ENCODE peak calls at places on chromosomes 12 and 14, in seven cellular contexts. One of them, this sample, is unnamed.

GRCh38 chr14:23364164-23364571 is 804 bp downstream of the EFS start:
- DNase-seq in nephron progenitor cell: no peak
- DNase-seq in RWPE2: peak
- DNase-seq in GM13977: no peak
- DNase-seq in ascending aorta: no peak
- DNase-seq in stomach: no peak
- DNase-seq in hepatocyte: peak
- DNase-seq in this sample: peak

GRCh38 chr12:26938660-26939185 is 453 bp downstream of the FGFR1OP2 start:
- DNase-seq in nephron progenitor cell: peak
- DNase-seq in RWPE2: peak
- DNase-seq in GM13977: peak
- DNase-seq in ascending aorta: no peak
- DNase-seq in stomach: peak
- DNase-seq in hepatocyte: no peak
- DNase-seq in this sample: no peak

GRCh38 chr14:71711619-71712018 is 220.6 kb upstream of the RGS6 start:
- DNase-seq in nephron progenitor cell: no peak
- DNase-seq in RWPE2: no peak
- DNase-seq in GM13977: no peak
- DNase-seq in ascending aorta: no peak
- DNase-seq in stomach: no peak
- DNase-seq in hepatocyte: peak
- DNase-seq in this sample: no peak

GRCh38 chr12:25843976-25844375 is 114.5 kb upstream of the RASSF8 start:
- DNase-seq in nephron progenitor cell: no peak
- DNase-seq in RWPE2: no peak
- DNase-seq in GM13977: no peak
- DNase-seq in ascending aorta: no peak
- DNase-seq in stomach: no peak
- DNase-seq in hepatocyte: no peak
- DNase-seq in this sample: no peak

GRCh38 chr14:78978896-78979295 is 808.7 kb downstream of the NRXN3 start:
- DNase-seq in nephron progenitor cell: no peak
- DNase-seq in RWPE2: no peak
- DNase-seq in GM13977: no peak
- DNase-seq in ascending aorta: no peak
- DNase-seq in stomach: no peak
- DNase-seq in hepatocyte: no peak
- DNase-seq in this sample: no peak

GRCh38 chr14:92511472-92512247 is 1.9 kb upstream of the RIN3 start:
- DNase-seq in nephron progenitor cell: no peak
- DNase-seq in RWPE2: peak
- DNase-seq in GM13977: no peak
- DNase-seq in ascending aorta: no peak
- DNase-seq in stomach: no peak
- DNase-seq in hepatocyte: peak
- DNase-seq in this sample: no peak

GRCh38 chr12:132347471-132347855 is 18.1 kb upstream of the GALNT9 start:
- DNase-seq in nephron progenitor cell: no peak
- DNase-seq in RWPE2: no peak
- DNase-seq in GM13977: no peak
- DNase-seq in ascending aorta: no peak
- DNase-seq in stomach: no peak
- DNase-seq in hepatocyte: no peak
- DNase-seq in this sample: no peak

GRCh38 chr12:79183003-79183402 is 318.4 kb downstream of the SYT1 start:
- DNase-seq in nephron progenitor cell: no peak
- DNase-seq in RWPE2: no peak
- DNase-seq in GM13977: no peak
- DNase-seq in ascending aorta: no peak
- DNase-seq in stomach: no peak
- DNase-seq in hepatocyte: no peak
- DNase-seq in this sample: no peak

GRCh38 chr12:131599214-131600159 is 111.4 kb upstream of the SFSWAP start:
- DNase-seq in nephron progenitor cell: no peak
- DNase-seq in RWPE2: no peak
- DNase-seq in GM13977: no peak
- DNase-seq in ascending aorta: no peak
- DNase-seq in stomach: no peak
- DNase-seq in hepatocyte: no peak
- DNase-seq in this sample: no peak

GRCh38 chr12:54997914-54998507 is 13.4 kb upstream of the TESPA1 start:
- DNase-seq in nephron progenitor cell: no peak
- DNase-seq in RWPE2: no peak
- DNase-seq in GM13977: no peak
- DNase-seq in ascending aorta: no peak
- DNase-seq in stomach: no peak
- DNase-seq in hepatocyte: no peak
- DNase-seq in this sample: no peak

GRCh38 chr14:94676495-94677238 is 64.5 kb downstream of the SERPINA3 start:
- DNase-seq in nephron progenitor cell: no peak
- DNase-seq in RWPE2: peak
- DNase-seq in GM13977: no peak
- DNase-seq in ascending aorta: no peak
- DNase-seq in stomach: no peak
- DNase-seq in hepatocyte: no peak
- DNase-seq in this sample: no peak

GRCh38 chr14:78414172-78414571 is 244.0 kb downstream of the NRXN3 start:
- DNase-seq in nephron progenitor cell: no peak
- DNase-seq in RWPE2: no peak
- DNase-seq in GM13977: no peak
- DNase-seq in ascending aorta: no peak
- DNase-seq in stomach: no peak
- DNase-seq in hepatocyte: no peak
- DNase-seq in this sample: no peak

GRCh38 chr14:72849222-72849621 is 44.7 kb downstream of the DPF3 start:
- DNase-seq in nephron progenitor cell: no peak
- DNase-seq in RWPE2: no peak
- DNase-seq in GM13977: no peak
- DNase-seq in ascending aorta: no peak
- DNase-seq in stomach: no peak
- DNase-seq in hepatocyte: no peak
- DNase-seq in this sample: no peak

GRCh38 chr12:54037360-54038259 is 4.8 kb downstream of the HOXC5 start:
- DNase-seq in nephron progenitor cell: peak
- DNase-seq in RWPE2: no peak
- DNase-seq in GM13977: no peak
- DNase-seq in ascending aorta: no peak
- DNase-seq in stomach: no peak
- DNase-seq in hepatocyte: no peak
- DNase-seq in this sample: peak

GRCh38 chr14:77375164-77375950 is 1.5 kb downstream of the TMED8 start:
- DNase-seq in nephron progenitor cell: no peak
- DNase-seq in RWPE2: no peak
- DNase-seq in GM13977: peak
- DNase-seq in ascending aorta: no peak
- DNase-seq in stomach: no peak
- DNase-seq in hepatocyte: no peak
- DNase-seq in this sample: no peak

GRCh38 chr14:52268191-52269061 is 928 bp downstream of the PTGDR start:
- DNase-seq in nephron progenitor cell: peak
- DNase-seq in RWPE2: no peak
- DNase-seq in GM13977: no peak
- DNase-seq in ascending aorta: no peak
- DNase-seq in stomach: no peak
- DNase-seq in hepatocyte: peak
- DNase-seq in this sample: no peak

GRCh38 chr12:63387736-63388135 is 236.7 kb upstream of the AVPR1A start:
- DNase-seq in nephron progenitor cell: no peak
- DNase-seq in RWPE2: no peak
- DNase-seq in GM13977: no peak
- DNase-seq in ascending aorta: no peak
- DNase-seq in stomach: no peak
- DNase-seq in hepatocyte: peak
- DNase-seq in this sample: no peak

GRCh38 chr14:79280400-79280670 is 931.0 kb downstream of the DIO2 start:
- DNase-seq in nephron progenitor cell: no peak
- DNase-seq in RWPE2: no peak
- DNase-seq in GM13977: no peak
- DNase-seq in ascending aorta: no peak
- DNase-seq in stomach: no peak
- DNase-seq in hepatocyte: no peak
- DNase-seq in this sample: no peak

GRCh38 chr14:103078860-103079587 is 5.0 kb upstream of the LBHD2 start:
- DNase-seq in nephron progenitor cell: no peak
- DNase-seq in RWPE2: peak
- DNase-seq in GM13977: no peak
- DNase-seq in ascending aorta: no peak
- DNase-seq in stomach: no peak
- DNase-seq in hepatocyte: no peak
- DNase-seq in this sample: no peak

GRCh38 chr14:53399057-53399456 is 245.9 kb upstream of the DDHD1 start:
- DNase-seq in nephron progenitor cell: peak
- DNase-seq in RWPE2: no peak
- DNase-seq in GM13977: no peak
- DNase-seq in ascending aorta: no peak
- DNase-seq in stomach: no peak
- DNase-seq in hepatocyte: no peak
- DNase-seq in this sample: no peak

GRCh38 chr14:51546603-51547258 is 105.0 kb upstream of the FRMD6 start:
- DNase-seq in nephron progenitor cell: no peak
- DNase-seq in RWPE2: no peak
- DNase-seq in GM13977: no peak
- DNase-seq in ascending aorta: no peak
- DNase-seq in stomach: no peak
- DNase-seq in hepatocyte: no peak
- DNase-seq in this sample: no peak

GRCh38 chr14:92154283-92154942 is 32.6 kb downstream of the CPSF2 start:
- DNase-seq in nephron progenitor cell: no peak
- DNase-seq in RWPE2: no peak
- DNase-seq in GM13977: no peak
- DNase-seq in ascending aorta: no peak
- DNase-seq in stomach: no peak
- DNase-seq in hepatocyte: no peak
- DNase-seq in this sample: no peak

GRCh38 chr14:88233915-88234314 is 89.2 kb downstream of the KCNK10 start:
- DNase-seq in nephron progenitor cell: no peak
- DNase-seq in RWPE2: no peak
- DNase-seq in GM13977: no peak
- DNase-seq in ascending aorta: no peak
- DNase-seq in stomach: no peak
- DNase-seq in hepatocyte: peak
- DNase-seq in this sample: peak
- TF ChIP-seq CTCF in nephron progenitor cell: peak
- TF ChIP-seq CTCF in RWPE2: peak
- TF ChIP-seq CTCF in GM13977: peak
- TF ChIP-seq CTCF in ascending aorta: no peak
- TF ChIP-seq CTCF in stomach: no peak
- TF ChIP-seq CTCF in hepatocyte: peak
- TF ChIP-seq CTCF in this sample: peak

GRCh38 chr14:20682435-20683124 is 1.8 kb upstream of the RNASE4 start:
- DNase-seq in nephron progenitor cell: peak
- DNase-seq in RWPE2: peak
- DNase-seq in GM13977: peak
- DNase-seq in ascending aorta: peak
- DNase-seq in stomach: peak
- DNase-seq in hepatocyte: peak
- DNase-seq in this sample: no peak
- TF ChIP-seq CTCF in nephron progenitor cell: no peak
- TF ChIP-seq CTCF in RWPE2: no peak
- TF ChIP-seq CTCF in GM13977: no peak
- TF ChIP-seq CTCF in ascending aorta: no peak
- TF ChIP-seq CTCF in stomach: no peak
- TF ChIP-seq CTCF in hepatocyte: peak
- TF ChIP-seq CTCF in this sample: no peak

GRCh38 chr12:75438052-75438754 is 42.4 kb upstream of the GLIPR1 start:
- DNase-seq in nephron progenitor cell: no peak
- DNase-seq in RWPE2: no peak
- DNase-seq in GM13977: no peak
- DNase-seq in ascending aorta: no peak
- DNase-seq in stomach: no peak
- DNase-seq in hepatocyte: no peak
- DNase-seq in this sample: no peak

GRCh38 chr12:75439930-75440329 is 40.6 kb upstream of the GLIPR1 start:
- DNase-seq in nephron progenitor cell: no peak
- DNase-seq in RWPE2: no peak
- DNase-seq in GM13977: no peak
- DNase-seq in ascending aorta: no peak
- DNase-seq in stomach: no peak
- DNase-seq in hepatocyte: no peak
- DNase-seq in this sample: no peak

GRCh38 chr12:75439048-75439447 is 41.5 kb upstream of the GLIPR1 start:
- DNase-seq in nephron progenitor cell: no peak
- DNase-seq in RWPE2: no peak
- DNase-seq in GM13977: no peak
- DNase-seq in ascending aorta: no peak
- DNase-seq in stomach: no peak
- DNase-seq in hepatocyte: no peak
- DNase-seq in this sample: no peak

GRCh38 chr12:75437564-75437963 is 43.0 kb upstream of the GLIPR1 start:
- DNase-seq in nephron progenitor cell: no peak
- DNase-seq in RWPE2: no peak
- DNase-seq in GM13977: peak
- DNase-seq in ascending aorta: no peak
- DNase-seq in stomach: no peak
- DNase-seq in hepatocyte: no peak
- DNase-seq in this sample: no peak
- TF ChIP-seq CTCF in nephron progenitor cell: no peak
- TF ChIP-seq CTCF in RWPE2: no peak
- TF ChIP-seq CTCF in GM13977: peak
- TF ChIP-seq CTCF in ascending aorta: no peak
- TF ChIP-seq CTCF in stomach: no peak
- TF ChIP-seq CTCF in hepatocyte: no peak
- TF ChIP-seq CTCF in this sample: peak

DNA sequence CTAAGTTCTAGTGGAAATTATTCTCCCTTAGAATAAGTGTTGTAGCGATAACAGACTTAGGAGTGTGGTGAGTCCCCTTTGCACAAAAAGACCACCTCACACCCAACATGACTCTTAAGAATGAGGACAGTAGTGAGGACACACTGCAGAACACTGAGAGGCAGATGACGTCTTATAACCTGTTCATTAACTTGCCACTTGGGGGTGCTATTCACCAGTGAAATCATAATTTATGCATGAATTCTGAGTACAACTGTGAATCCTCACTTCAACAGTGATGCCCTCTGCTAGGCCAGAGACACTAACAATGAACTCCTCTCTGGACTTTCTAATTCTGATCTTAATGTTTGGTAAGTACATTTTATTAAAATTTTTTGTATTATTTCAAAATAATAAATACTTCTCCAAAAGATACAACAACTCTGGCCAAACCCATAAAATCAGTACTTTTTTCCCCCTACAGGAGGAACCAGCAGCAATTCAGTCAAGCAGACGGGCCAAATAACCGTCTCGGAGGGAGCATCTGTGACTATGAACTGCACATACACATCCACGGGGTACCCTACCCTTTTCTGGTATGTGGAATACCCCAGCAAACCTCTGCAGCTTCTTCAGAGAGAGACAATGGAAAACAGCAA is 274.7 kb downstream of the DAD1 start:
- DNase-seq in nephron progenitor cell: peak
- DNase-seq in RWPE2: no peak
- DNase-seq in GM13977: peak
- DNase-seq in ascending aorta: no peak
- DNase-seq in stomach: no peak
- DNase-seq in hepatocyte: peak
- DNase-seq in this sample: peak
- TF ChIP-seq CTCF in nephron progenitor cell: peak
- TF ChIP-seq CTCF in RWPE2: peak
- TF ChIP-seq CTCF in GM13977: peak
- TF ChIP-seq CTCF in ascending aorta: peak
- TF ChIP-seq CTCF in stomach: no peak
- TF ChIP-seq CTCF in hepatocyte: peak
- TF ChIP-seq CTCF in this sample: peak

GRCh38 chr12:14514154-14514842 is 53.4 kb downstream of the PLBD1 start:
- DNase-seq in nephron progenitor cell: no peak
- DNase-seq in RWPE2: no peak
- DNase-seq in GM13977: peak
- DNase-seq in ascending aorta: no peak
- DNase-seq in stomach: peak
- DNase-seq in hepatocyte: peak
- DNase-seq in this sample: peak
- TF ChIP-seq CTCF in nephron progenitor cell: no peak
- TF ChIP-seq CTCF in RWPE2: peak
- TF ChIP-seq CTCF in GM13977: peak
- TF ChIP-seq CTCF in ascending aorta: peak
- TF ChIP-seq CTCF in stomach: no peak
- TF ChIP-seq CTCF in hepatocyte: peak
- TF ChIP-seq CTCF in this sample: peak

This sample was measured in WERI-Rb-1.